ENCODE peak calls at places on chromosomes 5 and 9, in four cellular contexts. One of them, this sample, is unnamed.

GRCh38 chr5:158514961-158515359 is 584.8 kb downstream of the EBF1 start:
- DNase-seq in HepG2: no peak
- DNase-seq in K562: no peak
- DNase-seq in H1: no peak
- DNase-seq in this sample: no peak

GRCh38 chr9:124673063-124673462 is 98.0 kb downstream of the NR6A1 start:
- DNase-seq in H1: no peak
- DNase-seq in HepG2: no peak
- DNase-seq in K562: no peak
- DNase-seq in this sample: no peak

GRCh38 chr9:136051568-136052432 is 43.3 kb downstream of the NACC2 start:
- DNase-seq in HepG2: peak
- DNase-seq in K562: no peak
- DNase-seq in H1: peak
- DNase-seq in this sample: peak

GRCh38 chr5:60470881-60471280 is 229.1 kb downstream of the DEPDC1B start:
- DNase-seq in HepG2: no peak
- DNase-seq in K562: no peak
- DNase-seq in H1: no peak
- DNase-seq in this sample: no peak

GRCh38 chr5:76165029-76165428 is 81.8 kb downstream of the SV2C start:
- DNase-seq in H1: no peak
- DNase-seq in K562: no peak
- DNase-seq in HepG2: no peak
- DNase-seq in this sample: no peak

GRCh38 chr9:101026824-101027223 is 1.7 kb upstream of the PLPPR1 start:
- DNase-seq in K562: no peak
- DNase-seq in HepG2: peak
- DNase-seq in H1: no peak
- DNase-seq in this sample: no peak

GRCh38 chr5:53069626-53070025 is 39.9 kb downstream of the MOCS2 start:
- DNase-seq in H1: no peak
- DNase-seq in K562: no peak
- DNase-seq in HepG2: no peak
- DNase-seq in this sample: no peak

GRCh38 chr5:177357459-177358332 is at the start of gene RGS14:
- DNase-seq in HepG2: no peak
- DNase-seq in K562: no peak
- DNase-seq in H1: no peak
- DNase-seq in this sample: no peak

GRCh38 chr9:116090030-116090770 is 63.4 kb upstream of the PAPPA start:
- DNase-seq in K562: no peak
- DNase-seq in H1: no peak
- DNase-seq in HepG2: no peak
- DNase-seq in this sample: no peak

GRCh38 chr5:92687793-92688467 is 893.1 kb downstream of the NR2F1-AS1 start:
- DNase-seq in H1: peak
- DNase-seq in K562: no peak
- DNase-seq in HepG2: peak
- DNase-seq in this sample: peak

GRCh38 chr5:27612161-27612560 is 573.8 kb upstream of the CDH9 start:
- DNase-seq in H1: no peak
- DNase-seq in HepG2: no peak
- DNase-seq in K562: no peak
- DNase-seq in this sample: no peak

GRCh38 chr5:42641321-42642005 is 115.2 kb upstream of the CCDC152 start:
- DNase-seq in HepG2: no peak
- DNase-seq in K562: no peak
- DNase-seq in H1: no peak
- DNase-seq in this sample: no peak

GRCh38 chr9:126715382-126715781 is 89.5 kb upstream of the ZBTB43 start:
- DNase-seq in HepG2: no peak
- DNase-seq in K562: no peak
- DNase-seq in H1: no peak
- DNase-seq in this sample: no peak

GRCh38 chr5:144198386-144198785 is 27.7 kb downstream of the KCTD16 start:
- DNase-seq in K562: no peak
- DNase-seq in HepG2: no peak
- DNase-seq in H1: no peak
- DNase-seq in this sample: peak

GRCh38 chr5:144309265-144309664 is 138.6 kb downstream of the KCTD16 start:
- DNase-seq in HepG2: peak
- DNase-seq in K562: no peak
- DNase-seq in H1: no peak
- DNase-seq in this sample: no peak

GRCh38 chr5:40578501-40579451 is 100.9 kb upstream of the PTGER4 start:
- DNase-seq in K562: no peak
- DNase-seq in H1: no peak
- DNase-seq in HepG2: no peak
- DNase-seq in this sample: no peak

GRCh38 chr5:121350493-121350892 is 501.2 kb upstream of the FTMT start:
- DNase-seq in K562: no peak
- DNase-seq in HepG2: no peak
- DNase-seq in H1: no peak
- DNase-seq in this sample: no peak

GRCh38 chr5:36252722-36253340 is 11.1 kb upstream of the NADK2 start:
- DNase-seq in H1: no peak
- DNase-seq in K562: no peak
- DNase-seq in HepG2: no peak
- DNase-seq in this sample: no peak

GRCh38 chr5:137880313-137880712 is 8.9 kb upstream of the PKD2L2 start:
- DNase-seq in H1: no peak
- DNase-seq in HepG2: no peak
- DNase-seq in K562: no peak
- DNase-seq in this sample: no peak

GRCh38 chr9:30348904-30349303 is 2035.5 kb upstream of the ACO1 start:
- DNase-seq in K562: no peak
- DNase-seq in HepG2: no peak
- DNase-seq in H1: no peak
- DNase-seq in this sample: no peak

GRCh38 chr5:114857951-114858401 is 311.7 kb downstream of the TRIM36 start:
- DNase-seq in H1: no peak
- DNase-seq in HepG2: no peak
- DNase-seq in K562: no peak
- DNase-seq in this sample: no peak
- TF ChIP-seq PHF8 in H1: no peak
- TF ChIP-seq PHF8 in HepG2: no peak
- TF ChIP-seq PHF8 in K562: no peak
- TF ChIP-seq PHF8 in this sample: no peak

DNA sequence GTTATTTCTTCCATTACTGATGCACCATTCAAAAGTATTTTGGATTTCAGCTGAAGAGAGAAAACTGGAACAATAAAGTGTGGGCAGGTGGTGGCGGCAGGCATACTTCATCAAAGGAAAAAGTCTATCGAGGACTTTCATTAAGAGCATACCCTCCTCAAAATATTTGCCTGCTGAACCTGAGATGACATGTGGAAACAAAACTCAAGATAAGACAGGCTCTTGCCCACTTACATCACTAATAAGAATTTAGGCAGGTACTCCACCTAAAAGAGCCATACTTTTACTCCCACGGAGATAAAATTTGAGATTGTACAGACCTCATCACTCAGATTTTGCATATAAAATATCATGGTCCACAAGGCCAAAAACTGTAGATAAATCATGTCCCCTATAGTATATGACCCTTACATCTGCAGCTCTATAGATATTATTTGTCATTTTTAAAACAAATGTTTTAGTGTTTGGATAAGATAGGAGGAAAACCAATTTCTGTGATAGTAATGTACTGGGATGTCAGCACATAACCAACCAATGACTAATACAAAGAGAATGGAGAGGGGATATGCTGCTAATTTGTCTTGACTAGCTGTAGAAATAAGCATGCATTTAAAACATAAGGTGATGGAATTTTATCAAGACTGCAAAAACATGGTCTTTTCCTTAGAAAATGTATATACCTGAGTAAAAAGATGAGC is 730.6 kb upstream of the ZNF608 start:
- DNase-seq in HepG2: no peak
- DNase-seq in H1: no peak
- DNase-seq in K562: no peak
- DNase-seq in this sample: no peak
- TF ChIP-seq PHF8 in HepG2: no peak
- TF ChIP-seq PHF8 in H1: no peak
- TF ChIP-seq PHF8 in K562: no peak
- TF ChIP-seq PHF8 in this sample: no peak

DNA sequence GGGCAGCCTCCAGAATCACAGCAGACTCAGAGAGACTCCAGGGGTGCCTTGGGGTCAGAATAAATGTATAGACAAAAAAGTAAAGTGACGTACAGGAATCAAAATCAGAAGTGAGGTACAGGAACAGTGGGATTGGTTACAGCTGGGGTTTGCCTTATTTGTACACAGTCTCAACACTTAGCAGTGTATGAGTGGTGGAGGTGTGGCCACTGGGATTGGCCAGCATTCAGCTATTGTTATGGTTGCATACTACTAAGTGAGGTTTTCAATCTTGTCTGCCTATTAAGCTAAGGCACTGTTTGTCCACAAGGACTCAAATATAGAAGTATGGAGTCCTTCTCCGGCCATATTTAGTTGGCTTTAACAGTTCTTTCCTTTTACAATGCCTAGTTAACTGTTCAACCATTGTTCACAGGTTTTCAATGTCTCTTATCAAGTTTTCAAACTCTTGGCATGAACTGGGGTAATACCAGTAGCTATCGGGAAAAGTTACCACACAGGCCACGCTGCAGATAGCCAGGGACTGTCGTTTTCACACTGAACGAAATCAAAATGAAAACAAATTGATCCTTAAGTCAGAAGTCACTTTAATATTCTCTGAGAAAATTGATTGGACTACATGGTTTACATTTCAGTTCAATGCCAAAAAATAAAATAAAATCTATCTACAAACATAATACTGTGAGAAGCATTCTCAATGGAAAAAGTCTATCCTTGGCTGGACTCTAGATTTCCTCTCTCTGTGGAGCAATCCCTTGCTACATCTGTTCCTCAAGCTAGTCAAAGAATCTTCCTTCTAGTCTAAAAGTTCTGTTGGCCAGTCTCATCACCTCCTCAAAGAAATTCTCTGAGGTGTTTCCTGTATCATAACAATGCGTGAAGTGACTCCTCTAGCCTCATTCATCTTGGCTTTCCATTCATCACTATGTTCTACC is 176.1 kb upstream of the FREM1 start:
- DNase-seq in H1: no peak
- DNase-seq in K562: no peak
- DNase-seq in HepG2: no peak
- DNase-seq in this sample: no peak
- TF ChIP-seq PHF8 in H1: no peak
- TF ChIP-seq PHF8 in K562: no peak
- TF ChIP-seq PHF8 in HepG2: no peak
- TF ChIP-seq PHF8 in this sample: no peak

DNA sequence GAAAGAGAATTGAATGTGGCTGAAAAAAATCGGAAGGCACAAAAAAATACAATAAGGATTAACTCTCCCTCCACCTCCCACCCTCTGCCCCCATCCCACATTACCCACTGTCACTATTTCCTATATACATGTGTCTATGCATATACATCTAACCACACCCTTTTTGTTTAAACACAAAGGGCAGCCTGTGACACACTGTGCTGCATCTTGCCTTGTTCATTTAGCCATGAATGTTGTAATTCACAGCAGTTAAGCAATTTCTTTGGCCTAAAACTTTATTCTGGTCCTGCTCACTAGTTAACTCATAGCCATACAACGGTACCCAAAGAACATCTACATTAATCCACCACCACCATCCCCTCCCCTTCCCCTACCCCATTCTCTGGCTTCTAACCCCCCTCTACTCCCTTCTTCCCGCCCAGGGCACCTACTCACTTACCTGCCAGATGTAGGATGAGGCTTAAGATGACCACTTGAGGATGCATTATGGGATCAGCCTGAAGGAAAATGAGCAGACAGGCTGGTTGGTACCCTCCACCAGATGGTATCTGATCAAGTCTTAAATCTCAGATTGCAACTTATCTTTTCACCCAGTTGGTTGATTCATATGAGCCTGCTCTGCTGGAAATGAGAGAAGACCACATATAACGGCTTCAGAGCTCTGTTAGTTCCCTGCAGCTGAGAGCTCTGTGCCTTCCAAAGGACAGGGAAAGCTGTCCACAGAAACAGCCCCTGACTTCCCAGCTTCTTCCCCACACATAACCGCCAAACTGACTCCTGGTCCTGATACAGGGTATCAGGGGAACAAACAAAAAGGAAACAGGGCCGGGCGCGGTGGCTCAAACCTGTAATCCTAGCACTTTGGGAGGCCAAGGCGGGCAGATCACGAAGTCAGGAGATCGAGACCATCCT is 1.2 kb downstream of the HAVCR1 start:
- DNase-seq in K562: no peak
- DNase-seq in H1: no peak
- DNase-seq in HepG2: no peak
- DNase-seq in this sample: peak
- TF ChIP-seq PHF8 in K562: no peak
- TF ChIP-seq PHF8 in H1: no peak
- TF ChIP-seq PHF8 in HepG2: no peak
- TF ChIP-seq PHF8 in this sample: no peak

GRCh38 chr9:107760469-107761242 is 271.1 kb upstream of the KLF4 start:
- DNase-seq in K562: no peak
- DNase-seq in H1: no peak
- DNase-seq in HepG2: no peak
- DNase-seq in this sample: no peak
- TF ChIP-seq PHF8 in K562: no peak
- TF ChIP-seq PHF8 in H1: no peak
- TF ChIP-seq PHF8 in HepG2: no peak
- TF ChIP-seq PHF8 in this sample: no peak

GRCh38 chr5:147390654-147391053 is 119.2 kb downstream of the DPYSL3 start:
- DNase-seq in K562: no peak
- DNase-seq in HepG2: no peak
- DNase-seq in H1: no peak
- DNase-seq in this sample: no peak
- TF ChIP-seq PHF8 in K562: no peak
- TF ChIP-seq PHF8 in HepG2: no peak
- TF ChIP-seq PHF8 in H1: no peak
- TF ChIP-seq PHF8 in this sample: no peak

DNA sequence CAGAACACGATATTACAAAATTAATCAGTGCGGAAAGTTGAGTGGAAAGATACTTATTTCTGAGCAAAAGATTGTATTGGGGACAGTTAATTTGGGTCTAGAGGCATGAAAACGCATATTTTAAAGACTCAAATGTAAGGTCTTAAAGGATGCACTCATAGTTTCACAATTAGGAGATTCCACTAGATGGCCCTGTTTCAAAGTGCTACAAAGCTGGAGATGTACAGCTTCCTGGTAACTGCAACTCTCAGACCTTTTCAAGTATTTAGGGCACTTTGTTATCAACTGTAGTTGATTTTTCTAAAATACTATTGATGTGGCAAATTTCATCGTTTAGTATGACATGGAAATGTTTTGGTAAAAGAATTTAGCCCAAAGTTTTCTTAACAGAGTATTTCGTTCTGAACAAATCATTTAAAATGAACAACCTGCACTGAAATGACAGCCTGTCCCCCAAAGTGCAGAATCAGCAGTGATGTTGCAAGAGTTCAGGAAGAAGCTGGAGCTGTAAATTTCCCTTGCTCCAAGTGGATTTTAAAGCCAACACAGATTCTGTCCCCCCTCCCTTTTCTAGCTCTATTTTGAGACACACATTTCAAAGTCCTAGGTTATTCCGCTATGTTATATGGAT is 16.2 kb upstream of the NDUFB6 start:
- DNase-seq in HepG2: peak
- DNase-seq in K562: no peak
- DNase-seq in H1: no peak
- DNase-seq in this sample: peak
- TF ChIP-seq PHF8 in HepG2: no peak
- TF ChIP-seq PHF8 in K562: no peak
- TF ChIP-seq PHF8 in H1: no peak
- TF ChIP-seq PHF8 in this sample: no peak

GRCh38 chr9:121220996-121221671 is 19.5 kb upstream of the RAB14 start:
- DNase-seq in H1: peak
- DNase-seq in HepG2: no peak
- DNase-seq in K562: no peak
- DNase-seq in this sample: no peak
- TF ChIP-seq PHF8 in H1: no peak
- TF ChIP-seq PHF8 in HepG2: no peak
- TF ChIP-seq PHF8 in K562: no peak
- TF ChIP-seq PHF8 in this sample: no peak